ENCODE peak calls at places on chromosomes 12 and 14, in seven cellular contexts. One of them, this sample, is unnamed.

GRCh38 chr12:33192226-33192625 is 247.4 kb downstream of the SYT10 start:
- DNase-seq in astrocyte of the cerebellum: no peak
- DNase-seq in AG08396: no peak
- DNase-seq in HTR-8/SVneo: no peak
- DNase-seq in stimulated activated naive CD4-positive, alpha-beta T cell: no peak
- DNase-seq in GM10248: no peak
- DNase-seq in esophagus squamous epithelium: no peak
- DNase-seq in this sample: no peak

GRCh38 chr14:22836301-22837058 is at the start of gene MMP14:
- DNase-seq in HTR-8/SVneo: peak; percentile 58
- DNase-seq in stimulated activated naive CD4-positive, alpha-beta T cell: no peak
- DNase-seq in GM10248: no peak
- DNase-seq in AG08396: peak; percentile 92
- DNase-seq in astrocyte of the cerebellum: peak; percentile 77
- DNase-seq in esophagus squamous epithelium: no peak
- DNase-seq in this sample: peak; percentile 77

GRCh38 chr12:132165584-132165983 is 21.3 kb downstream of the NOC4L start:
- DNase-seq in HTR-8/SVneo: no peak
- DNase-seq in astrocyte of the cerebellum: no peak
- DNase-seq in GM10248: no peak
- DNase-seq in stimulated activated naive CD4-positive, alpha-beta T cell: no peak
- DNase-seq in AG08396: no peak
- DNase-seq in esophagus squamous epithelium: no peak
- DNase-seq in this sample: no peak

GRCh38 chr14:22848391-22849164 is 12.2 kb downstream of the MMP14 start:
- DNase-seq in AG08396: peak; percentile 77
- DNase-seq in GM10248: no peak
- DNase-seq in stimulated activated naive CD4-positive, alpha-beta T cell: no peak
- DNase-seq in esophagus squamous epithelium: no peak
- DNase-seq in HTR-8/SVneo: no peak
- DNase-seq in astrocyte of the cerebellum: peak; percentile 89
- DNase-seq in this sample: peak; percentile 93

GRCh38 chr12:21330682-21331253 is 3.9 kb downstream of the SLCO1A2 start:
- DNase-seq in HTR-8/SVneo: no peak
- DNase-seq in stimulated activated naive CD4-positive, alpha-beta T cell: no peak
- DNase-seq in esophagus squamous epithelium: no peak
- DNase-seq in AG08396: no peak
- DNase-seq in astrocyte of the cerebellum: no peak
- DNase-seq in GM10248: no peak
- DNase-seq in this sample: no peak

GRCh38 chr12:69466867-69467266 is 3.3 kb upstream of the FRS2 start:
- DNase-seq in GM10248: no peak
- DNase-seq in stimulated activated naive CD4-positive, alpha-beta T cell: no peak
- DNase-seq in AG08396: no peak
- DNase-seq in astrocyte of the cerebellum: no peak
- DNase-seq in esophagus squamous epithelium: no peak
- DNase-seq in HTR-8/SVneo: no peak
- DNase-seq in this sample: no peak

GRCh38 chr12:67966560-67966959 is 22.7 kb upstream of the IFNG-AS1 start:
- DNase-seq in stimulated activated naive CD4-positive, alpha-beta T cell: no peak
- DNase-seq in astrocyte of the cerebellum: no peak
- DNase-seq in AG08396: no peak
- DNase-seq in GM10248: no peak
- DNase-seq in HTR-8/SVneo: no peak
- DNase-seq in esophagus squamous epithelium: no peak
- DNase-seq in this sample: no peak

GRCh38 chr14:24296341-24297157 is 3.0 kb downstream of the DHRS1 start:
- DNase-seq in AG08396: peak; percentile 89
- DNase-seq in stimulated activated naive CD4-positive, alpha-beta T cell: peak; percentile 71
- DNase-seq in esophagus squamous epithelium: no peak
- DNase-seq in GM10248: peak; percentile 81
- DNase-seq in astrocyte of the cerebellum: peak; percentile 84
- DNase-seq in HTR-8/SVneo: peak; percentile 60
- DNase-seq in this sample: peak; percentile 47

GRCh38 chr14:32576088-32576795 is 247.1 kb downstream of the AKAP6 start:
- DNase-seq in HTR-8/SVneo: peak; percentile 26
- DNase-seq in esophagus squamous epithelium: no peak
- DNase-seq in stimulated activated naive CD4-positive, alpha-beta T cell: peak; percentile 33
- DNase-seq in astrocyte of the cerebellum: peak; percentile 65
- DNase-seq in GM10248: peak; percentile 22
- DNase-seq in AG08396: peak; percentile 53
- DNase-seq in this sample: no peak

GRCh38 chr14:62763951-62764350 is 281.3 kb downstream of the KCNH5 start:
- DNase-seq in astrocyte of the cerebellum: no peak
- DNase-seq in HTR-8/SVneo: no peak
- DNase-seq in AG08396: no peak
- DNase-seq in GM10248: no peak
- DNase-seq in esophagus squamous epithelium: no peak
- DNase-seq in stimulated activated naive CD4-positive, alpha-beta T cell: no peak
- DNase-seq in this sample: no peak